ENCODE peak calls at places on chromosome 1, in seven cellular contexts. N is fibroblast of the aortic adventitia; R is A673; G is fibroblast of lung; I is cardiac fibroblast; L is CD8-positive, alpha-beta T cell; A is left lung. X is an unnamed sample.

GRCh38 chr1:232764458-232765231 is 40.6 kb upstream of the MAP10 start:
- DNase-seq in R (no peak), L (no peak), I (no peak), N (no peak), A (no peak), G (no peak), X (no peak)

GRCh38 chr1:32818804-32819541 is 1.5 kb downstream of the S100PBP start:
- DNase-seq in I (no peak), L (no peak), A (no peak), N (no peak), R (no peak), G (no peak), X (no peak)

GRCh38 chr1:208248254-208248935 is 4.2 kb upstream of the PLXNA2 start:
- DNase-seq in R (no peak), L (no peak), N (no peak), G (no peak), I (no peak), A (no peak), X (no peak)

GRCh38 chr1:202255343-202255742 is 61.7 kb downstream of the LGR6 start:
- DNase-seq in L (no peak), A (no peak), N (no peak), R (no peak), I (no peak), G (peak), X (no peak)

GRCh38 chr1:54876814-54877213 is 10.2 kb downstream of the DHCR24 start:
- DNase-seq in L (no peak), A (no peak), R (no peak), N (no peak), G (no peak), I (no peak), X (no peak)

GRCh38 chr1:18380288-18380687 is 100.4 kb upstream of the KLHDC7A start:
- DNase-seq in L (no peak), N (no peak), I (no peak), G (no peak), A (no peak), R (no peak), X (no peak)

GRCh38 chr1:207810173-207810572 is 58.3 kb downstream of the CD46 start:
- DNase-seq in R (no peak), A (no peak), N (peak), L (no peak), I (peak), G (peak), X (peak)

GRCh38 chr1:116322752-116323405 is 50.2 kb upstream of the ATP1A1 start:
- DNase-seq in I (no peak), R (no peak), A (no peak), G (no peak), N (no peak), L (no peak), X (no peak)

GRCh38 chr1:10253755-10254154 is 43.4 kb downstream of the KIF1B start:
- DNase-seq in R (peak), G (peak), I (peak), N (peak), L (no peak), A (no peak), X (peak)

GRCh38 chr1:63063367-63063766 is 259.0 kb upstream of the FOXD3 start:
- DNase-seq in L (no peak), G (no peak), I (no peak), A (no peak), R (peak), N (no peak), X (no peak)
- TF ChIP-seq CTCF in L (no peak), G (no peak), I (no peak), A (no peak), R (peak), N (no peak), X (no peak)

GRCh38 chr1:1550087-1550486 is 9.7 kb upstream of the TMEM240 start:
- DNase-seq in I (no peak), R (no peak), N (no peak), G (no peak), A (no peak), L (no peak), X (no peak)
- H3K4me3 ChIP-seq in I (no peak), R (no peak), N (no peak), G (no peak), A (no peak), L (no peak), X (no peak)

GRCh38 chr1:204307334-204307883 is 52.3 kb downstream of the PLEKHA6 start:
- DNase-seq in N (peak), A (peak), G (peak), I (no peak), R (no peak), L (no peak), X (peak)
- TF ChIP-seq CTCF in N (peak), A (no peak), G (peak), I (no peak), R (no peak), L (no peak), X (no peak)

GRCh38 chr1:46131093-46131492 is 1.3 kb downstream of the PIK3R3 start:
- DNase-seq in G (peak), R (no peak), A (no peak), L (no peak), N (peak), I (peak), X (peak)
- H3K4me3 ChIP-seq in G (peak), R (peak), A (peak), L (no peak), N (peak), I (peak), X (peak)

DNA sequence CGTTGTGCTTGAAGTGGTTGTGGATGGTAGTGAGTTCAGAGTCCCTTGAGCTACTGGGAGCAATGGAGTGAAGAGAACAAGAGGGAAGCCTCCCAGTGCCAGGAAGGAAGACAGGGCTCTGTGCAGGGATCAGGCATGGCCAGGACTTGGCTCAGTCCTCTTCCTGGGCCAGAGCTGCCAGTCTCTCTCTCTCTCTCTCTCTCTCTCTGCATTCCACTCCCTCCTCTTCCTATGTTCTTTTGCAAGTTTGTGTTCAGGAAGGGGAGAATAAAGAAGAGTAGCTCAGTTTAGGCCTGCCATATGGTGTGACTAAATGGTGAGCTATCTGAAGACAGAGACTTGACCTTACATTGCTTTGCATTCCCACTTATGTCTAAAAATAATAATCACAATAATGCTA is 20.5 kb upstream of the RPTN start:
- DNase-seq in R (no peak), N (no peak), A (no peak), G (no peak), I (peak), L (no peak), X (peak)
- TF ChIP-seq CTCF in R (no peak), N (no peak), A (no peak), G (no peak), I (no peak), L (no peak), X (no peak)

GRCh38 chr1:56359036-56359435 is 220.3 kb downstream of the PLPP3 start:
- DNase-seq in N (no peak), I (no peak), G (no peak), L (no peak), R (no peak), A (no peak), X (no peak)

GRCh38 chr1:56356376-56356775 is 223.0 kb downstream of the PLPP3 start:
- DNase-seq in L (no peak), N (no peak), R (no peak), I (no peak), A (no peak), G (no peak), X (no peak)

GRCh38 chr1:56357931-56358783 is 221.2 kb downstream of the PLPP3 start:
- DNase-seq in I (no peak), L (no peak), N (no peak), G (no peak), R (no peak), A (no peak), X (peak)

GRCh38 chr1:56355422-56355821 is 223.9 kb downstream of the PLPP3 start:
- DNase-seq in A (no peak), G (no peak), L (no peak), I (no peak), N (no peak), R (no peak), X (no peak)

DNA sequence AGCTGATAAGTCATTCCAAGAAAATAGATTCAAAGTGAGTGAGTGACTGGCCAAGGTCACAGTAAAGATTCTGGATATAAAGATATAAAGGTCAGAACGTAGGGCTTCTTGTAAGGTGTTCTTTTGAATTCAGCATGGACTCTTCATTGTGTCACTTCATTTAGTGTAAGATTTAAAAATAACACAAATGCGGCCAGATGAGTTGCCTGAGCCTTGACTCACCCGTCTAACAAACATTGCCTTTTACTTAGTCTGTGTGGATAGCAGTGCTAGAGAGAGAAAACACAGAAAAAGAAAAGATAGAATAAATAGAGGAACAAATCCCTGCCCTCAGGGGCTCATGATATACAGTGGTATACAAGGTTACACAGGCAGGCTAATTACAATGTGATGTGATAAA is 223.4 kb downstream of the PLPP3 start:
- DNase-seq in I (no peak), R (no peak), A (no peak), N (no peak), L (no peak), G (no peak), X (no peak)
- H3K4me3 ChIP-seq in I (no peak), R (no peak), A (no peak), N (no peak), L (no peak), G (no peak), X (no peak)